ENCODE peak calls at places on chromosomes 7 and 10, in five cellular contexts. J, C, E, U and S are unnamed samples.

GRCh38 chr7:139479620-139480019 is 3.9 kb downstream of the KLRG2 start:
- DNase-seq in E (no peak), J (no peak), C (no peak), U (no peak), S (no peak)

GRCh38 chr7:40879941-40880558 is 745.2 kb downstream of the SUGCT start:
- DNase-seq in U (peak), C (no peak), E (peak), J (no peak), S (peak)

GRCh38 chr7:135169141-135169935 is 1.2 kb downstream of the CYREN start:
- DNase-seq in U (peak), J (peak), E (no peak), C (no peak), S (no peak)

GRCh38 chr10:6543431-6544005 is 36.6 kb downstream of the PRKCQ start:
- DNase-seq in E (no peak), J (no peak), C (no peak), U (no peak), S (no peak)

GRCh38 chr7:151091003-151091402 is 4.7 kb downstream of the AGAP3 start:
- DNase-seq in U (no peak), E (no peak), C (no peak), J (no peak), S (no peak)

GRCh38 chr7:24313777-24314176 is 29.8 kb downstream of the NPY start:
- DNase-seq in U (no peak), C (no peak), E (no peak), J (no peak), S (no peak)

GRCh38 chr10:70918851-70919530 is 30.6 kb upstream of the PCBD1 start:
- DNase-seq in U (no peak), C (no peak), J (no peak), E (no peak), S (no peak)

GRCh38 chr10:5500162-5500670 is 846 bp upstream of the CALML5 start:
- DNase-seq in E (no peak), J (no peak), C (no peak), U (no peak), S (no peak)

GRCh38 chr10:73731588-73732375 is 12.4 kb upstream of the SEC24C start:
- DNase-seq in U (no peak), J (no peak), C (no peak), E (no peak), S (no peak)
- H3K4me3 ChIP-seq in U (no peak), J (no peak), C (no peak), E (no peak), S (no peak)

GRCh38 chr7:127107601-127108007 is 145.1 kb downstream of the GRM8 start:
- DNase-seq in U (peak), E (peak), J (peak), C (no peak), S (no peak)
- TF ChIP-seq CTCF in U (peak), E (peak), J (no peak), C (no peak), S (peak)

DNA sequence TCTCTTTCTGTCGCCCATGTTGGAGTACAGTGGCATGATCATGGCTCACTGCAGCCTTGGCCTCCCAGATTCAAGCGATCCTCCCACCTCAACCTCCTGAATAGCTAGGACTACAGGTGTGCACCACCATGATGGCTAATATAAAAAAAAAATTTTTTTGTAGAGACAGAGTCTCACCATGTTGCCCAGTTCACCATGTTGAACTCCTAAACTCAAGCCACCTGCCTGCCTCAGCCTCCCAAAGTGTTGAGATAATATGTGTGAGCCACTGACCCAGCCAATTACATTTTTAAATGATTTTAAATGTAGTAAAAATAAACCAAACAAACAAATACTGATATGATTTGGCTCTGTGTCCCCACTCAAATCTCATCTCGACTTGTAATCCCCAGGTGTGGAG is 101.7 kb upstream of the LEP start:
- DNase-seq in U (no peak), C (no peak), J (no peak), E (no peak), S (no peak)
- H3K4me3 ChIP-seq in U (no peak), C (no peak), J (no peak), E (no peak), S (no peak)

GRCh38 chr7:49187543-49188268 is 263.4 kb downstream of the CDC14C start:
- DNase-seq in U (no peak), C (no peak), E (no peak), J (no peak), S (no peak)
- TF ChIP-seq CTCF in U (no peak), C (no peak), E (no peak), J (no peak), S (no peak)

DNA sequence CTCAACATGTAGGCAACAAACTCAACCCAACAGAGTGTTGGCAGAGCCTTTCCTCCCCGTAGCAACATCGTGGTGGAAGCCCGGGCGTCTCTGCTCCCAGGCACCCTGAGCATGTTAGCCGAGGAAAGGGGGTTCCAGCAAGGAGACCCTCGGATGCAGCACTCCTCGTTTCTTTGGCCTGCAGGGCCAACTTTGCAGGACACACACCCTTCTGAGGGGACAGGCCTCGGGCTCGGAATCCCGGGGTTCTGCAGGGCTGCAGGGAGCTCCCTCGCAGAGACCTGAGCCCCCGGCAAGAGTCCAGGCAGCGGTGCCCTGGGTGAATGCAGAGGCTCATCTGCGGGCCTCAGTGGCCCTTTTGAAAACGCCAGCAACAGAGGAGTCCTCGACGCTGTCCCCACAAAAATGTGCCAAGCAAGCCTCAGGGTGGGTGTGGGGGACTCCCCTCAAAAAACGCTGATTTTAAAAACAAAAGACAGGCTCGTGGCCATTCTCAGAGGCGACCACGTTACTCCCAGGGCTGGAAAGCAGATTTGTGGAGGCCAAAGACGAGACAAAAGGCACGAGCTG is 1.4 kb downstream of the FAM171A1 start:
- DNase-seq in C (no peak), U (peak), E (peak), J (no peak), S (no peak)
- H3K4me3 ChIP-seq in C (peak), U (peak), E (peak), J (peak), S (peak)